ENCODE peak calls at places on chromosomes 2 and 18, in four cellular contexts. V is effector memory CD4-positive, alpha-beta T cell; A is IMR-90; O is testis. F is an unnamed sample.
A peak's percentile ranks its signal among the peaks of the same experiment; 100 is the strongest.

GRCh38 chr18:8657050-8657820 is 48.0 kb downstream of the RAB12 start:
- DNase-seq in O (peak; percentile 75), V (no peak), A (no peak), F (no peak)

GRCh38 chr2:163682695-163683094 is 53.1 kb downstream of the FIGN start:
- DNase-seq in O (no peak), A (peak; percentile 55), V (no peak), F (no peak)

GRCh38 chr18:59839931-59840685 is 59.7 kb upstream of the PMAIP1 start:
- DNase-seq in A (no peak), O (no peak), V (no peak), F (no peak)

GRCh38 chr2:158598856-158599517 is 142.2 kb downstream of the PKP4 start:
- DNase-seq in A (peak; percentile 20), O (no peak), V (no peak), F (no peak)

GRCh38 chr18:45379903-45380302 is 235.4 kb upstream of the SLC14A2 start:
- DNase-seq in V (no peak), O (no peak), A (no peak), F (no peak)

GRCh38 chr2:122237506-122237905 is 482.1 kb downstream of the TSN start:
- DNase-seq in O (no peak), A (no peak), V (no peak), F (no peak)

GRCh38 chr2:25286025-25286400 is 55.7 kb downstream of the DNMT3A start:
- DNase-seq in O (no peak), A (no peak), V (peak; percentile 47), F (no peak)

GRCh38 chr2:176637134-176637496 is 367.9 kb downstream of the MTX2 start:
- DNase-seq in A (no peak), V (no peak), O (no peak), F (no peak)

GRCh38 chr2:46601328-46601963 is 122.1 kb downstream of the TMEM247 start:
- DNase-seq in V (no peak), O (no peak), A (peak; percentile 10), F (no peak)

GRCh38 chr2:160425794-160426193 is 67.8 kb downstream of the RBMS1 start:
- DNase-seq in V (no peak), O (no peak), A (no peak), F (no peak)

GRCh38 chr2:234873828-234874173 is 78.0 kb upstream of the SH3BP4 start:
- DNase-seq in V (no peak), O (no peak), A (peak; percentile 70), F (no peak)

GRCh38 chr2:120317180-120317533 is 28.8 kb upstream of the INHBB start:
- DNase-seq in V (no peak), O (no peak), A (no peak), F (no peak)

GRCh38 chr2:100520224-100520623 is 42.6 kb upstream of the PDCL3 start:
- DNase-seq in V (no peak), A (no peak), O (no peak), F (no peak)

GRCh38 chr2:174166261-174166660 is 82.1 kb downstream of the OLA1 start:
- DNase-seq in A (no peak), V (no peak), O (no peak), F (no peak)

GRCh38 chr2:196696423-196697073 is 57.0 kb downstream of the CCDC150 start:
- DNase-seq in O (no peak), A (peak; percentile 84), V (no peak), F (no peak)

GRCh38 chr18:13471971-13472628 is 253.5 kb downstream of the LDLRAD4 start:
- DNase-seq in A (no peak), O (no peak), V (no peak), F (no peak)

GRCh38 chr2:8152392-8153257 is 529.2 kb upstream of the ID2 start:
- DNase-seq in A (no peak), O (no peak), V (no peak), F (no peak)

GRCh38 chr2:226478121-226478809 is 321.4 kb downstream of the IRS1 start:
- DNase-seq in A (peak; percentile 96), V (no peak), O (peak; percentile 28), F (no peak)

GRCh38 chr18:35076556-35076955 is 35.3 kb downstream of the MAPRE2 start:
- DNase-seq in O (no peak), A (peak; percentile 84), V (no peak), F (no peak)

GRCh38 chr2:239184179-239184578 is 216.6 kb downstream of the HDAC4 start:
- DNase-seq in O (no peak), A (no peak), V (no peak), F (no peak)

GRCh38 chr2:233999182-233999581 is 51.3 kb upstream of the SPP2 start:
- DNase-seq in V (no peak), A (no peak), O (no peak), F (no peak)

GRCh38 chr2:133862400-133862977 is 294.2 kb upstream of the NCKAP5 start:
- DNase-seq in A (peak; percentile 67), O (no peak), V (no peak), F (no peak)

GRCh38 chr18:8705941-8706544 is 687 bp downstream of the MTCL1 start:
- DNase-seq in O (no peak), V (no peak), A (no peak), F (no peak)

GRCh38 chr2:105926960-105927678 is 182.4 kb downstream of the NCK2 start:
- DNase-seq in A (no peak), O (no peak), V (peak; percentile 27), F (no peak)

DNA sequence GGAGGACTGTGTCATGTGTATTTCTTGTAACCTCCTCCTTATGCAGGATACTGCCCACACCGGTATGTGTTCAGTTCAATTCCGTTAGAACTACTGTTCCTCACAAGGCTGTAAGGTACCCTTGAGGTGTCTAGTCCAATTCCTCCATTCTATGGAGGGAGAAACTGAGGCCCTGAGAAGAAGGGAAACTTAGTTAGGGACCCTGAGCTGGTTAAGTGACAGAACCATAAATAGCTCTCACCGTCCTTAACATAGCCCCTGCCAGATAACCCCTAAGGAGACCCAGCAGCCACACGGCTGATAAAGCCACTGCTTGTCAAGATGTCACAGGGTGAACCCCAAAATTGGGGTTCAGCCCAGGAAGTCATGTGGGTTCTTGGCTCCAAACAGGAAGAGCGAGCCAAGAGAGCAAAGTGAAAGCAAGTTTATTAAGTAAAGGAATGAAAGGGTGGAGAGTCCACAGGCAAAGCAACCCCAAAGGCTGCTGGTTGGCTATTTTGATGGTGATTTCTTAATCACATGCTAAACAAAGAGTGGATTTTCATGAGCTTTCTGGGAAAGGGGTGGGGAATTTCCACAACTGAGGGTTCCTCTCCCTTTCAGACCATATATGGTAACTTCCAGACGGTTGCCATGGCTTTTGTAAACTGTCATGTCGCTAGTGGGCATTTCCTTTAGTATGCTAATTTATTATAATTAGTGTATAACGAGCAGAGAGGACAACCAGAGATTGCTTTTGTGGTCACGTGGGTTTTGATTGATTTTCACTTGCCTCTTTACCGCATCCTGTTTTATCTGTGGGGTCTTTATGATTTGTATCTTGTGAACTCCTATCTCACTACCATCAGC is 83.4 kb upstream of the RTN4 start:
- DNase-seq in A (peak; percentile 96), V (peak; percentile 69), O (peak; percentile 54), F (no peak)
- H3K4me3 ChIP-seq in A (peak overlapping the region; percentile 50), V (peak overlapping the region; percentile 51), O (peak overlapping the region; percentile 43), F (peak overlapping the region; percentile 27)

GRCh38 chr2:190457256-190457655 is 49.1 kb downstream of the MFSD6 start:
- DNase-seq in V (no peak), A (no peak), O (no peak), F (no peak)
- H3K4me1 ChIP-seq in V (no peaks in the 10 kb centered on the region), A (no peaks in the 10 kb centered on the region), O (no peaks in the 10 kb centered on the region), F (peaks cover 9% of the 10 kb centered on the region)

GRCh38 chr2:219598308-219599078 is 836 bp downstream of the STK11IP start:
- DNase-seq in A (no peak), O (no peak), V (no peak), F (no peak)
- H3K4me3 ChIP-seq in A (peak overlapping the region; percentile 63), O (peak overlapping the region; percentile 68), V (peak overlapping the region; percentile 93), F (peak overlapping the region; percentile 74)

DNA sequence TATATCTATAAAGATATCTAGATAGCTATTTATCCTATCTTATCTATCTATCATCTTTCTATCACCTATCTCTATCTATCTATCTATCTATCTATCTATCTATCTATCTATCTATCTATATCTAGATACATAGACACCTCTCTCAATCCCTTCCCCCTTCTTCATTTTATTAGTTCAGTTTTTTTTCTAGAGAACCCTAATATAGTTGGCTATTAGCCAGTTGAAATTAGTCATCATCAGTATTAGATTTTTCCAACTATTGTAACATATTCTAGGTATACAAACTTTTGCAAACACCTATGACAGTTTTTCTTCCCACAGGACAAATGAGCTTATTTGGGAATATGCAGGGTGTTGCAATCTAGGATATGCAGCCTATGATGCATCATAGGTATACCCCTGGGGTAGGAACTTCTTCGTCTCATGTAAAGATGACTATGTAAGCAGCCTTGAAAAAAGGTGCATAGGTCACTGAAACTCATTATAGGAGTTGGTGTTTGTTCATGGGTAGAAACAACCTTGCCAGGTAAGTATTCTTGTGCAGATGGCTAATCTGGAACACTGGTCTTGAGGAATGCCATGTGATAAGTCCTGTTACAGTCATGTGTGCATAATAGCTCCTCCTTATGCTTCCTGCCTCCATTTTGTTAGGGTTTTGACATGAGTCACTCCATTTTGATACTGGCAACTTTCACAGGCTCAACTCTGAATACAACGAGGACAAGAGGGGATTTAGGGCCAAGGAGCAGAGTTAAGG is 160.7 kb upstream of the ZSWIM2 start:
- DNase-seq in V (no peak), A (no peak), O (no peak), F (no peak)
- H3K4me1 ChIP-seq in V (no peaks in the 10 kb centered on the region), A (no peaks in the 10 kb centered on the region), O (no peaks in the 10 kb centered on the region), F (no peaks in the 10 kb centered on the region)

GRCh38 chr18:23456835-23457234 is 3.7 kb downstream of the RIOK3 start:
- DNase-seq in V (no peak), A (no peak), O (no peak), F (no peak)
- H3K4me3 ChIP-seq in V (no peak overlapping the region), A (no peak overlapping the region), O (no peak overlapping the region), F (no peak overlapping the region)

GRCh38 chr18:36737321-36737720 is 91.5 kb downstream of the TPGS2 start:
- DNase-seq in O (no peak), A (no peak), V (no peak), F (no peak)
- H3K4me1 ChIP-seq in O (no peaks in the 10 kb centered on the region), A (no peaks in the 10 kb centered on the region), V (no peaks in the 10 kb centered on the region), F (no peaks in the 10 kb centered on the region)

GRCh38 chr2:69791045-69791444 is 38.4 kb upstream of the GMCL1 start:
- DNase-seq in O (no peak), V (no peak), A (no peak), F (no peak)
- H3K4me3 ChIP-seq in O (no peak overlapping the region), V (no peak overlapping the region), A (no peak overlapping the region), F (no peak overlapping the region)

DNA sequence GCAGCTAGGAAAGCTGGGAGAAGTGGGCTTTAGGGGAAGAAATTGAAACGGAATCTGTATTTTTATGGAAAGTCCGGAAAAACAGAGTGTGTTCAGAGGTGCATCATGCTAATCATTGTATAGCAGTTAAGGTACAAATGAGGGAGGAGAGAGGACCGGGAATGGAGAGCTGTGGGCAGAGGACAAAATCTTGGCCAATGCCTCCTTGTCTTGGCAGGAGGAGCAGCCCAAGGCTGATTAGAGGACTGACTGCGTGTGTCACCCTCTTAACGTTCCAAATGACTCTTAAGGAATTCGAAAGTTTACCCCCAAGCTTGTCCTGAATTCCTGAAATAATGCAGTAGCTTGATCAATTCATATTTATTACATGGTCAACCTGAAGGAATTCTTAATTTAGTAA is 81.0 kb downstream of the ZNF236 start:
- DNase-seq in A (no peak), O (no peak), V (no peak), F (no peak)
- H3K4me1 ChIP-seq in A (no peaks in the 10 kb centered on the region), O (no peaks in the 10 kb centered on the region), V (no peaks in the 10 kb centered on the region), F (no peaks in the 10 kb centered on the region)

F was measured in esophagus squamous epithelium.